ENCODE peak calls at places on chromosome 22, in ten cellular contexts. Z is NCI-H2171 treated with DMSO at 0.1 percent for 48 hours; J is ovary; S is NCI-H1105 treated with DMSO at 0.1 percent for 48 hours; O is T follicular helper cell; D is stimulated activated CD4-positive, alpha-beta T cell treated with anti-CD3 and anti-CD28 coated beads, TNF-alpha, amount 100 ng/mL, for 1 hour; W is AG08395; B is nephron progenitor cell; L is NT2/D1; M is Jurkat, Clone E6-1. G is an unnamed sample.

GRCh38 chr22:17201285-17201945 is 17.8 kb downstream of the ADA2 start:
- DNase-seq in Z (no peak), J (no peak), S (no peak), O (no peak), D (no peak), W (no peak), B (no peak), L (peak), M (no peak), G (peak)

GRCh38 chr22:49764151-49764581 is 63.5 kb downstream of the BRD1 start:
- DNase-seq in Z (peak), J (no peak), S (no peak), O (no peak), D (no peak), W (peak), B (no peak), L (no peak), M (no peak), G (no peak)

GRCh38 chr22:29300467-29300806 is 6.0 kb upstream of the GAS2L1 start:
- DNase-seq in Z (no peak), J (no peak), S (no peak), O (no peak), D (no peak), W (no peak), B (no peak), L (no peak), M (no peak), G (no peak)

GRCh38 chr22:43228330-43228729 is 41.4 kb upstream of the TTLL12 start:
- DNase-seq in Z (peak), J (no peak), S (no peak), O (no peak), D (no peak), W (no peak), B (peak), L (peak), M (no peak), G (no peak)

GRCh38 chr22:49155039-49155808 is 672.4 kb downstream of the BRD1 start:
- DNase-seq in Z (peak), J (no peak), S (no peak), O (no peak), D (no peak), W (no peak), B (no peak), L (no peak), M (no peak), G (no peak)

GRCh38 chr22:18103527-18104269 is 6.9 kb upstream of the TUBA8 start:
- DNase-seq in Z (no peak), J (no peak), S (no peak), O (no peak), D (no peak), W (no peak), B (no peak), L (no peak), M (no peak), G (no peak)

GRCh38 chr22:45740236-45740635 is 68.6 kb downstream of the ATXN10 start:
- DNase-seq in Z (no peak), J (no peak), S (no peak), O (no peak), D (no peak), W (no peak), B (no peak), L (no peak), M (no peak), G (no peak)

GRCh38 chr22:38700789-38701628 is at the start of gene JOSD1:
- DNase-seq in Z (peak), J (peak), S (peak), O (peak), D (peak), W (peak), B (peak), L (peak), M (peak), G (peak)

GRCh38 chr22:44204937-44205712 is 24.4 kb downstream of the PARVG start:
- DNase-seq in Z (no peak), J (peak), S (no peak), O (no peak), D (no peak), W (no peak), B (no peak), L (no peak), M (no peak), G (no peak)

GRCh38 chr22:45441158-45441557 is 27.7 kb downstream of the RIBC2 start:
- DNase-seq in Z (peak), J (peak), S (peak), O (no peak), D (no peak), W (peak), B (peak), L (no peak), M (peak), G (peak)

G was measured in pons.